ENCODE peak calls at places on chromosomes 1 and 21, in seven cellular contexts. K is ascending aorta; V is ACHN; L is stimulated activated CD4-positive, alpha-beta T cell treated with anti-CD3 and anti-CD28 coated beads, TNF-alpha, amount 100 ng/mL, for 4 hours; Q is midbrain; X is NCI-H345; G is mucosa of gallbladder. S is an unnamed sample.

GRCh38 chr1:14968251-14968812 is 185.2 kb upstream of the TMEM51 start:
- DNase-seq in K (peak; percentile 73), V (peak; percentile 33), L (no peak), Q (peak; percentile 64), X (no peak), G (no peak), S (no peak)

GRCh38 chr21:29299046-29299905 is 554 bp downstream of the BACH1 start:
- DNase-seq in K (peak; percentile 18), V (peak; percentile 61), L (peak; percentile 64), Q (peak; percentile 48), X (peak; percentile 73), G (peak; percentile 31), S (peak; percentile 60)

GRCh38 chr1:205920159-205920558 is 23.1 kb downstream of the SLC26A9 start:
- DNase-seq in K (peak; percentile 34), V (no peak), L (no peak), Q (peak; percentile 48), X (peak; percentile 87), G (no peak), S (no peak)

GRCh38 chr1:191320062-191320461 is 838.2 kb upstream of the RGS18 start:
- DNase-seq in K (no peak), V (no peak), L (no peak), Q (no peak), X (peak; percentile 49), G (no peak), S (peak; percentile 1)

GRCh38 chr1:156123356-156124196 is 9.1 kb downstream of the LMNA start:
- DNase-seq in K (peak; percentile 96), V (peak; percentile 96), L (no peak), Q (peak; percentile 94), X (peak; percentile 100), G (peak; percentile 96), S (peak; percentile 96)

GRCh38 chr21:15870819-15871218 is 141.0 kb downstream of the USP25 start:
- DNase-seq in K (no peak), V (no peak), L (no peak), Q (no peak), X (no peak), G (no peak), S (no peak)

GRCh38 chr1:228691926-228692325 is 43.4 kb upstream of the RHOU start:
- DNase-seq in K (no peak), V (peak; percentile 55), L (no peak), Q (peak; percentile 48), X (peak; percentile 47), G (peak; percentile 61), S (peak; percentile 84)

GRCh38 chr1:211469938-211470529 is 21.9 kb downstream of the RD3 start:
- DNase-seq in K (peak; percentile 15), V (peak; percentile 80), L (peak; percentile 7), Q (peak; percentile 62), X (peak; percentile 91), G (peak; percentile 90), S (peak; percentile 88)

GRCh38 chr1:48530727-48531351 is 58.8 kb upstream of the SPATA6 start:
- DNase-seq in K (no peak), V (peak; percentile 67), L (no peak), Q (peak; percentile 14), X (peak; percentile 93), G (peak; percentile 67), S (peak; percentile 82)

GRCh38 chr1:26127235-26128163 is 15.9 kb downstream of the PDIK1L start:
- DNase-seq in K (no peak), V (no peak), L (no peak), Q (no peak), X (no peak), G (no peak), S (peak; percentile 63)

GRCh38 chr1:92854386-92854785 is 22.5 kb downstream of the RPL5 start:
- DNase-seq in K (no peak), V (no peak), L (no peak), Q (no peak), X (no peak), G (no peak), S (peak; percentile 77)

GRCh38 chr21:43189936-43190335 is 21.1 kb downstream of the CRYAA start:
- DNase-seq in K (no peak), V (no peak), L (no peak), Q (no peak), X (no peak), G (no peak), S (no peak)

GRCh38 chr1:204669579-204669978 is 16.0 kb downstream of the LRRN2 start:
- DNase-seq in K (no peak), V (no peak), L (no peak), Q (no peak), X (no peak), G (no peak), S (no peak)

GRCh38 chr1:53135735-53136114 is 6.7 kb downstream of the SLC1A7 start:
- DNase-seq in K (no peak), V (no peak), L (no peak), Q (no peak), X (no peak), G (no peak), S (peak; percentile 70)

GRCh38 chr1:112298558-112298957 is 97.5 kb upstream of the CTTNBP2NL start:
- DNase-seq in K (no peak), V (peak; percentile 46), L (no peak), Q (peak; percentile 41), X (peak; percentile 46), G (peak; percentile 49), S (peak; percentile 17)

GRCh38 chr1:6125366-6125765 is 54.8 kb downstream of the CHD5 start:
- DNase-seq in K (no peak), V (no peak), L (no peak), Q (no peak), X (no peak), G (no peak), S (no peak)

GRCh38 chr1:228298471-228298870 is 90.6 kb downstream of the OBSCN start:
- DNase-seq in K (no peak), V (no peak), L (no peak), Q (no peak), X (no peak), G (no peak), S (no peak)

GRCh38 chr1:67194209-67194863 is 28.1 kb downstream of the IL23R start:
- DNase-seq in K (no peak), V (no peak), L (no peak), Q (no peak), X (no peak), G (no peak), S (peak; percentile 20)

GRCh38 chr1:245370905-245371581 is 216.3 kb downstream of the KIF26B start:
- DNase-seq in K (no peak), V (no peak), L (no peak), Q (no peak), X (no peak), G (no peak), S (peak; percentile 13)

GRCh38 chr1:67708606-67709005 is 23.6 kb downstream of the GADD45A start:
- DNase-seq in K (no peak), V (no peak), L (no peak), Q (no peak), X (no peak), G (peak; percentile 36), S (peak; percentile 81)

GRCh38 chr1:99469641-99470040 is 176.3 kb upstream of the PALMD start:
- DNase-seq in K (no peak), V (no peak), L (no peak), Q (no peak), X (no peak), G (no peak), S (no peak)

GRCh38 chr1:174794861-174795260 is 204.9 kb upstream of the CACYBP start:
- DNase-seq in K (no peak), V (no peak), L (no peak), Q (no peak), X (no peak), G (no peak), S (no peak)

GRCh38 chr1:24096009-24096736 is 15.8 kb downstream of the MYOM3 start:
- DNase-seq in K (no peak), V (no peak), L (no peak), Q (no peak), X (no peak), G (no peak), S (no peak)

GRCh38 chr21:16571594-16571993 is 841.8 kb downstream of the USP25 start:
- DNase-seq in K (no peak), V (no peak), L (no peak), Q (no peak), X (no peak), G (no peak), S (no peak)

GRCh38 chr1:171753685-171754380 is 12.0 kb upstream of the VAMP4 start:
- DNase-seq in K (no peak), V (no peak), L (no peak), Q (no peak), X (no peak), G (no peak), S (no peak)

GRCh38 chr1:215605011-215605621 is 38.0 kb downstream of the KCTD3 start:
- DNase-seq in K (no peak), V (no peak), L (no peak), Q (no peak), X (no peak), G (no peak), S (no peak)